ENCODE peak calls at places on chromosomes 5 and 9, in four cellular contexts. N, R, M and L are unnamed samples.

GRCh38 chr5:206927-207536 is 10.9 kb downstream of the CCDC127 start:
- DNase-seq in N (no peak), M (no peak), R (no peak), L (no peak)

GRCh38 chr9:134641173-134641985 is at the start of gene COL5A1:
- DNase-seq in N (peak), M (peak), R (peak), L (no peak)

GRCh38 chr5:173923236-173924104 is 35.3 kb downstream of the CPEB4 start:
- DNase-seq in N (no peak), M (no peak), R (no peak), L (no peak)

GRCh38 chr5:52757527-52757926 is 30.2 kb upstream of the ITGA1 start:
- DNase-seq in R (no peak), M (no peak), N (no peak), L (no peak)

GRCh38 chr9:5269249-5269715 is 35.2 kb downstream of the RLN2 start:
- DNase-seq in M (no peak), N (no peak), R (no peak), L (no peak)

GRCh38 chr9:123689701-123690428 is 240.1 kb downstream of the DENND1A start:
- DNase-seq in R (no peak), M (no peak), N (no peak), L (no peak)

GRCh38 chr5:151451626-151452520 is 4.5 kb downstream of the SLC36A1 start:
- DNase-seq in M (no peak), R (no peak), N (no peak), L (no peak)

GRCh38 chr9:89345476-89345875 is 27.2 kb downstream of the SECISBP2 start:
- DNase-seq in M (peak), N (no peak), R (no peak), L (no peak)

GRCh38 chr9:79570449-79571308 is 1.1 kb upstream of the TLE4 start:
- DNase-seq in R (peak), M (no peak), N (peak), L (no peak)

GRCh38 chr5:162785673-162786072 is 651.7 kb upstream of the CCNG1 start:
- DNase-seq in R (no peak), N (no peak), M (no peak), L (no peak)

GRCh38 chr5:76855961-76856360 is 6.1 kb downstream of the S100Z start:
- DNase-seq in M (no peak), N (no peak), R (no peak), L (peak)

GRCh38 chr5:55932700-55933099 is 62.1 kb downstream of the IL6ST start:
- DNase-seq in M (no peak), R (no peak), N (no peak), L (no peak)

GRCh38 chr9:37327553-37327952 is 94.9 kb upstream of the GRHPR start:
- DNase-seq in R (no peak), M (no peak), N (no peak), L (no peak)

GRCh38 chr5:79890871-79891249 is 100.2 kb downstream of the MTX3 start:
- DNase-seq in R (no peak), N (no peak), M (no peak), L (no peak)

GRCh38 chr9:86321373-86321772 is 32.8 kb downstream of the TUT7 start:
- DNase-seq in M (no peak), R (no peak), N (no peak), L (no peak)

GRCh38 chr5:53991942-53992341 is 318.4 kb downstream of the ARL15 start:
- DNase-seq in R (no peak), N (no peak), M (no peak), L (no peak)
- TF ChIP-seq CTCF in R (peak), N (peak), M (no peak), L (peak)

DNA sequence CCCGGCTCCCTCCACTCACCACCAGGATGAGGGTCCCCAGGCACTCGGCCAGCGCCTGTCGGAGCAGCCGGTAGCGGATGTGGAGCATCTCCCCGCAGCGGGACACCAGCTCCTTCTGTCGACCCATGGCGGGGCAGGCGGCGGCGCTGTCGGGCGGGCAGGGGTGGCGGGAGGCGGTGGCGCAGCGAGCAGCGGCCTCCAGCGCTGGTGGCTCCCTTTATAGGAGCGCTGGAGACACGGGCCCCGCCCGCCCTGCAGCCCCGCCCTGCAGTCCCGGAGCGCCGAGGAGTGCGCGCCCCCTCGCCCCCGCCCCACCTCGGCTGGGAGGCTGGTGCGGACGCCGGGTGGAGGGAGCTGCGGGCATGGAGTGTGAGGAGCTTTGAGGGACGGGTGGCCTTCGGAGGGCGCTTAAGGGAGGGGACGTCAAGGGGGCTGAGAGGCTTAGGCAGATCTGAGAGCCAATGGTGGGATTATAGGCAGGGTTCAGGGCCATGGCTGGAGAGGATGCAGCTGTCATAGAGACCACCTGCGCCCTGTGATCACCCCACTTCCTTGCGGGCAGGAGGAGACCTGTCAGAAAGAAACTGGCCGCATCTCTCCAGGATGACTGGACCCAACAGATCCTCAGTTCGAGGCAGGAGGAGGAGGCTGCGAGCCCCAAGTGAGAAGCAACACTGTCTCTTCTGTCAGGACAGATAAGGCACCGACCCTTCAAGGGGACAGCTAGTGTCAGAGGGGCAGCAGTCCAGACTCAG is at the start of gene AQP3:
- DNase-seq in R (peak), M (no peak), N (peak), L (no peak)
- TF ChIP-seq CTCF in R (no peak), M (peak), N (peak), L (no peak)

GRCh38 chr9:26850995-26851394 is 41.6 kb downstream of the CAAP1 start:
- DNase-seq in R (no peak), M (no peak), N (no peak), L (no peak)

GRCh38 chr9:26856413-26857032 is 36.1 kb downstream of the CAAP1 start:
- DNase-seq in R (peak), N (no peak), M (no peak), L (no peak)
- TF ChIP-seq CTCF in R (peak), N (no peak), M (peak), L (peak)

GRCh38 chr9:69172895-69173294 is 1.2 kb upstream of the TJP2 start:
- DNase-seq in R (no peak), N (no peak), M (no peak), L (no peak)

GRCh38 chr9:69170231-69170630 is 3.8 kb upstream of the TJP2 start:
- DNase-seq in M (no peak), R (no peak), N (no peak), L (no peak)

GRCh38 chr9:69171517-69171916 is 2.6 kb upstream of the TJP2 start:
- DNase-seq in N (no peak), R (no peak), M (no peak), L (no peak)

GRCh38 chr9:69168709-69169217 is 5.3 kb upstream of the TJP2 start:
- DNase-seq in M (no peak), R (no peak), N (no peak), L (peak)

GRCh38 chr9:69171049-69171448 is 3.0 kb upstream of the TJP2 start:
- DNase-seq in M (no peak), R (no peak), N (no peak), L (peak)
- TF ChIP-seq CTCF in M (no peak), R (no peak), N (no peak), L (no peak)